ENCODE peak calls at places on chromosomes 5 and 9, in seven cellular contexts. One of them, this sample, is unnamed.

GRCh38 chr9:91913986-91914385 is 36.0 kb downstream of the ROR2 start:
- DNase-seq in H9: no peak
- DNase-seq in fibroblast of lung: no peak
- DNase-seq in ascending aorta: no peak
- DNase-seq in HCT116: no peak
- DNase-seq in heart left ventricle: no peak
- DNase-seq in RWPE1: no peak
- DNase-seq in this sample: no peak

GRCh38 chr5:83244516-83244915 is 167.2 kb downstream of the XRCC4 start:
- DNase-seq in H9: no peak
- DNase-seq in RWPE1: no peak
- DNase-seq in ascending aorta: no peak
- DNase-seq in heart left ventricle: no peak
- DNase-seq in HCT116: no peak
- DNase-seq in fibroblast of lung: no peak
- DNase-seq in this sample: no peak

GRCh38 chr5:6772886-6773285 is 59.7 kb downstream of the TENT4A start:
- DNase-seq in RWPE1: no peak
- DNase-seq in ascending aorta: no peak
- DNase-seq in fibroblast of lung: no peak
- DNase-seq in H9: no peak
- DNase-seq in HCT116: no peak
- DNase-seq in heart left ventricle: no peak
- DNase-seq in this sample: no peak

GRCh38 chr5:174065528-174066189 is 20.2 kb downstream of the NSG2 start:
- DNase-seq in fibroblast of lung: no peak
- DNase-seq in H9: no peak
- DNase-seq in heart left ventricle: no peak
- DNase-seq in ascending aorta: no peak
- DNase-seq in HCT116: no peak
- DNase-seq in RWPE1: no peak
- DNase-seq in this sample: no peak

GRCh38 chr5:172795401-172795977 is 24.5 kb upstream of the DUSP1 start:
- DNase-seq in ascending aorta: peak
- DNase-seq in RWPE1: peak
- DNase-seq in H9: no peak
- DNase-seq in HCT116: no peak
- DNase-seq in fibroblast of lung: peak
- DNase-seq in heart left ventricle: peak
- DNase-seq in this sample: peak

GRCh38 chr9:126791406-126792230 is 13.2 kb upstream of the ZBTB43 start:
- DNase-seq in ascending aorta: no peak
- DNase-seq in H9: no peak
- DNase-seq in RWPE1: peak
- DNase-seq in heart left ventricle: no peak
- DNase-seq in fibroblast of lung: peak
- DNase-seq in HCT116: no peak
- DNase-seq in this sample: no peak

GRCh38 chr5:145943674-145944121 is 7.3 kb downstream of the SH3RF2 start:
- DNase-seq in heart left ventricle: peak
- DNase-seq in ascending aorta: no peak
- DNase-seq in HCT116: peak
- DNase-seq in RWPE1: peak
- DNase-seq in fibroblast of lung: peak
- DNase-seq in H9: no peak
- DNase-seq in this sample: no peak

GRCh38 chr5:168529361-168530234 is 493 bp downstream of the FBLL1 start:
- DNase-seq in ascending aorta: no peak
- DNase-seq in HCT116: no peak
- DNase-seq in fibroblast of lung: no peak
- DNase-seq in heart left ventricle: peak
- DNase-seq in H9: peak
- DNase-seq in RWPE1: no peak
- DNase-seq in this sample: no peak

GRCh38 chr5:72624641-72625236 is 117.5 kb upstream of the ZNF366 start:
- DNase-seq in HCT116: no peak
- DNase-seq in H9: no peak
- DNase-seq in ascending aorta: no peak
- DNase-seq in RWPE1: no peak
- DNase-seq in fibroblast of lung: peak
- DNase-seq in heart left ventricle: peak
- DNase-seq in this sample: peak

GRCh38 chr5:103785569-103785968 is 223.0 kb upstream of the NUDT12 start:
- DNase-seq in RWPE1: no peak
- DNase-seq in HCT116: no peak
- DNase-seq in heart left ventricle: no peak
- DNase-seq in ascending aorta: no peak
- DNase-seq in fibroblast of lung: peak
- DNase-seq in H9: no peak
- DNase-seq in this sample: no peak

GRCh38 chr5:149358294-149358651 is 427 bp downstream of the PCYOX1L start:
- DNase-seq in HCT116: no peak
- DNase-seq in fibroblast of lung: no peak
- DNase-seq in ascending aorta: no peak
- DNase-seq in H9: no peak
- DNase-seq in RWPE1: no peak
- DNase-seq in heart left ventricle: peak
- DNase-seq in this sample: no peak

GRCh38 chr9:138077898-138078540 is 200.4 kb downstream of the CACNA1B start:
- DNase-seq in RWPE1: no peak
- DNase-seq in HCT116: no peak
- DNase-seq in ascending aorta: no peak
- DNase-seq in H9: no peak
- DNase-seq in heart left ventricle: no peak
- DNase-seq in fibroblast of lung: no peak
- DNase-seq in this sample: no peak

GRCh38 chr5:178469975-178470692 is 120.1 kb downstream of the COL23A1 start:
- DNase-seq in H9: no peak
- DNase-seq in RWPE1: no peak
- DNase-seq in HCT116: no peak
- DNase-seq in heart left ventricle: no peak
- DNase-seq in fibroblast of lung: no peak
- DNase-seq in ascending aorta: no peak
- DNase-seq in this sample: no peak

GRCh38 chr5:32543291-32543690 is 42.1 kb upstream of the SUB1 start:
- DNase-seq in RWPE1: no peak
- DNase-seq in fibroblast of lung: no peak
- DNase-seq in H9: no peak
- DNase-seq in heart left ventricle: no peak
- DNase-seq in ascending aorta: no peak
- DNase-seq in HCT116: no peak
- DNase-seq in this sample: no peak

GRCh38 chr5:43592363-43592762 is 10.6 kb upstream of the NNT start:
- DNase-seq in fibroblast of lung: no peak
- DNase-seq in heart left ventricle: no peak
- DNase-seq in HCT116: no peak
- DNase-seq in H9: no peak
- DNase-seq in ascending aorta: no peak
- DNase-seq in RWPE1: no peak
- DNase-seq in this sample: no peak

GRCh38 chr5:2742921-2743679 is 8.4 kb downstream of the IRX2 start:
- DNase-seq in HCT116: no peak
- DNase-seq in fibroblast of lung: no peak
- DNase-seq in ascending aorta: no peak
- DNase-seq in RWPE1: no peak
- DNase-seq in heart left ventricle: no peak
- DNase-seq in H9: peak
- DNase-seq in this sample: no peak
- H3K27ac ChIP-seq in HCT116: no peak
- H3K27ac ChIP-seq in fibroblast of lung: no peak
- H3K27ac ChIP-seq in ascending aorta: no peak
- H3K27ac ChIP-seq in RWPE1: no peak
- H3K27ac ChIP-seq in heart left ventricle: no peak
- H3K27ac ChIP-seq in H9: no peak
- H3K27ac ChIP-seq in this sample: no peak

DNA sequence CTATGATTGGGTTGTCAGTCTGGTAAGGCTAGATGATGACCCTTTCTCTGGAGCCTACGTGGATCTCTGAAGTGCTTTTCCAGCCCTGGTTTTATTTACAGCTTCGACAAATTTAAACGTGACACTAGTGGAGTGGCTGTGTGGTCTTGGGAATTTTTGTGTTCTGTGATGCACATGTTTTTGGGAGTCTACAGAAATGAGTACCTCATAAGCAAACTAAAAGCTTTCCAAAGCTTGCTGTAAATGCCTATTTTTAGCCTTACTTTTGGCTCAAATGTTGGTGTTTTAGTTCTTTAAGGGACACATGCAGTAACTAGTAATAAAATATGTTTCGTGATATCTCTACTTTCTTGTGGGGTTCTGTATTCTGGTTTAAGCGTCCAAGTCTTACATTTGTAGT is 3.3 kb downstream of the LARP1 start:
- DNase-seq in RWPE1: no peak
- DNase-seq in fibroblast of lung: peak
- DNase-seq in heart left ventricle: no peak
- DNase-seq in H9: no peak
- DNase-seq in ascending aorta: no peak
- DNase-seq in HCT116: no peak
- DNase-seq in this sample: no peak
- H3K27ac ChIP-seq in RWPE1: no peak
- H3K27ac ChIP-seq in fibroblast of lung: peak
- H3K27ac ChIP-seq in heart left ventricle: peak
- H3K27ac ChIP-seq in H9: no peak
- H3K27ac ChIP-seq in ascending aorta: peak
- H3K27ac ChIP-seq in HCT116: no peak
- H3K27ac ChIP-seq in this sample: no peak

GRCh38 chr5:54905246-54905770 is 80.1 kb downstream of the ESM1 start:
- DNase-seq in HCT116: no peak
- DNase-seq in fibroblast of lung: no peak
- DNase-seq in H9: no peak
- DNase-seq in RWPE1: no peak
- DNase-seq in ascending aorta: no peak
- DNase-seq in heart left ventricle: no peak
- DNase-seq in this sample: no peak

GRCh38 chr5:54900906-54901725 is 84.3 kb downstream of the ESM1 start:
- DNase-seq in fibroblast of lung: peak
- DNase-seq in heart left ventricle: no peak
- DNase-seq in HCT116: no peak
- DNase-seq in RWPE1: no peak
- DNase-seq in ascending aorta: no peak
- DNase-seq in H9: no peak
- DNase-seq in this sample: no peak

GRCh38 chr5:54905942-54906537 is 79.4 kb downstream of the ESM1 start:
- DNase-seq in fibroblast of lung: peak
- DNase-seq in H9: peak
- DNase-seq in heart left ventricle: peak
- DNase-seq in ascending aorta: no peak
- DNase-seq in HCT116: peak
- DNase-seq in RWPE1: peak
- DNase-seq in this sample: peak

GRCh38 chr5:54904425-54904824 is 81.0 kb downstream of the ESM1 start:
- DNase-seq in HCT116: no peak
- DNase-seq in heart left ventricle: no peak
- DNase-seq in RWPE1: peak
- DNase-seq in fibroblast of lung: peak
- DNase-seq in H9: peak
- DNase-seq in ascending aorta: no peak
- DNase-seq in this sample: peak

GRCh38 chr5:54902817-54903473 is 82.4 kb downstream of the ESM1 start:
- DNase-seq in ascending aorta: no peak
- DNase-seq in HCT116: no peak
- DNase-seq in H9: no peak
- DNase-seq in heart left ventricle: no peak
- DNase-seq in RWPE1: no peak
- DNase-seq in fibroblast of lung: peak
- DNase-seq in this sample: no peak
- H3K27ac ChIP-seq in ascending aorta: no peak
- H3K27ac ChIP-seq in HCT116: no peak
- H3K27ac ChIP-seq in H9: no peak
- H3K27ac ChIP-seq in heart left ventricle: no peak
- H3K27ac ChIP-seq in RWPE1: no peak
- H3K27ac ChIP-seq in fibroblast of lung: no peak
- H3K27ac ChIP-seq in this sample: no peak

GRCh38 chr5:140982083-140982716 is 15.9 kb downstream of the PCDHAC2 start:
- DNase-seq in ascending aorta: no peak
- DNase-seq in fibroblast of lung: no peak
- DNase-seq in RWPE1: no peak
- DNase-seq in heart left ventricle: no peak
- DNase-seq in HCT116: no peak
- DNase-seq in H9: no peak
- DNase-seq in this sample: no peak
- H3K27ac ChIP-seq in ascending aorta: no peak
- H3K27ac ChIP-seq in fibroblast of lung: no peak
- H3K27ac ChIP-seq in RWPE1: no peak
- H3K27ac ChIP-seq in heart left ventricle: no peak
- H3K27ac ChIP-seq in HCT116: no peak
- H3K27ac ChIP-seq in H9: no peak
- H3K27ac ChIP-seq in this sample: no peak

GRCh38 chr9:115328677-115329076 is 210.7 kb upstream of the TNC start:
- DNase-seq in fibroblast of lung: no peak
- DNase-seq in H9: no peak
- DNase-seq in ascending aorta: no peak
- DNase-seq in heart left ventricle: no peak
- DNase-seq in RWPE1: no peak
- DNase-seq in HCT116: no peak
- DNase-seq in this sample: no peak
- H3K27ac ChIP-seq in fibroblast of lung: no peak
- H3K27ac ChIP-seq in H9: no peak
- H3K27ac ChIP-seq in ascending aorta: peak
- H3K27ac ChIP-seq in heart left ventricle: no peak
- H3K27ac ChIP-seq in RWPE1: no peak
- H3K27ac ChIP-seq in HCT116: no peak
- H3K27ac ChIP-seq in this sample: no peak

DNA sequence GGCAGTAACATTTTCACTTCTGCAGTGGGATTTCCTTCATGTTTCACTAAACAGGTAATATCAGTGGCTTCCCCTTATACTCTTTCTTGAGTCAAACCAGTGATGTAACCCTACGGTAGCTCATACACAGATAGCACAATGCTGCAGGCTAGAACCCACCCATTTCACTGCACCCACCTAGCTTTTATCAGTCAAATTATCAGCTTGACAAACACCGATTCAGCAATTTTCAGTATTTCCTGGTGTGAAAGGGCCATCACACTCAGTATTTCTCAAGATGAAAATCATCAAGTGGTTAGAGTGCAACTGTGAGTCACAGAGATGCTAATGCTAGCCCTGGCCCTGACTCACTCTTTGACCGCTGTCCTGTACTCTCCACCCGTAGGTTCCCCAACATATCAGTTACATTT is 242.3 kb upstream of the PTGER4 start:
- DNase-seq in H9: no peak
- DNase-seq in HCT116: no peak
- DNase-seq in fibroblast of lung: peak
- DNase-seq in ascending aorta: no peak
- DNase-seq in heart left ventricle: no peak
- DNase-seq in RWPE1: peak
- DNase-seq in this sample: no peak
- H3K27ac ChIP-seq in H9: no peak
- H3K27ac ChIP-seq in HCT116: no peak
- H3K27ac ChIP-seq in fibroblast of lung: no peak
- H3K27ac ChIP-seq in ascending aorta: no peak
- H3K27ac ChIP-seq in heart left ventricle: no peak
- H3K27ac ChIP-seq in RWPE1: no peak
- H3K27ac ChIP-seq in this sample: no peak

DNA sequence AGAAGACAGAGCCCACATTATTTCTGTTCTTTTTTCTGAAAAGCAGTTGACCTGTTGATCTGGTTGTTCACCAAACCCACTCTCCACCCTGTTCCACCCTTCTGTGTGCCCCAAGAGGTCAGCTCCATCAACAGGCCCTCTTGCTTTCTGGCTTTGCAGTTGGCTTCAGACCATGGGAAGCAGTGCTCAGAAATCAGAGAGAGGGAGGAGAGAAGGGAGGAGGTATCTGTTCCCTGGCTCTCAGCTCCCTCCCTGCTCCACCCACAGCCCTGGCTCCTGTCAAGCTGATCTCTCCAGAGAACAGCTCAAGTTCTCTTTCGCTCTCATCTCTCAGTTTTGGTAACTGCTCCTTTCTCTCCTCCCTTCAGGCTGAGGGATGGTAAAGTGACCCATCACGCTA is 144.2 kb upstream of the RAI14 start:
- DNase-seq in HCT116: no peak
- DNase-seq in ascending aorta: no peak
- DNase-seq in fibroblast of lung: peak
- DNase-seq in RWPE1: no peak
- DNase-seq in H9: peak
- DNase-seq in heart left ventricle: peak
- DNase-seq in this sample: peak
- H3K27ac ChIP-seq in HCT116: no peak
- H3K27ac ChIP-seq in ascending aorta: peak
- H3K27ac ChIP-seq in fibroblast of lung: no peak
- H3K27ac ChIP-seq in RWPE1: no peak
- H3K27ac ChIP-seq in H9: no peak
- H3K27ac ChIP-seq in heart left ventricle: no peak
- H3K27ac ChIP-seq in this sample: peak